ENCODE peak calls at places on chromosomes 1 and 21, in eight cellular contexts. Q is activated CD8-positive, alpha-beta memory T cell treated with anti-CD3 and anti-CD28 coated beads for 1 hour; V is left cardiac atrium; I is hippocampal formation; U is hypothalamus; L is amniotic stem cell; J is cerebellar nuclear complex; D is A172. T is an unnamed sample.

GRCh38 chr1:154221815-154222081 is 993 bp downstream of the UBAP2L start:
- DNase-seq in J (no peak), L (peak; percentile 42), D (peak; percentile 42), U (no peak), I (no peak), Q (no peak), V (no peak), T (no peak)

GRCh38 chr1:77489910-77490309 is 192.5 kb downstream of the ZZZ3 start:
- DNase-seq in V (no peak), U (no peak), J (no peak), Q (no peak), L (no peak), D (no peak), I (no peak), T (no peak)

GRCh38 chr1:33176362-33176850 is 5.4 kb downstream of the TRIM62 start:
- DNase-seq in J (peak; percentile 22), V (no peak), Q (no peak), I (no peak), D (peak; percentile 27), U (no peak), L (peak; percentile 51), T (no peak)

GRCh38 chr1:45644661-45645060 is 20.8 kb upstream of the CCDC17 start:
- DNase-seq in I (no peak), J (no peak), V (no peak), L (no peak), U (no peak), Q (no peak), D (no peak), T (no peak)

GRCh38 chr1:27052527-27052926 is 39.9 kb upstream of the TENT5B start:
- DNase-seq in Q (no peak), J (no peak), U (no peak), L (no peak), V (no peak), D (no peak), I (no peak), T (no peak)

GRCh38 chr1:208538587-208538986 is 294.4 kb upstream of the PLXNA2 start:
- DNase-seq in L (no peak), J (no peak), U (no peak), V (no peak), Q (no peak), I (no peak), D (no peak), T (no peak)

GRCh38 chr1:43653339-43653738 is 3.4 kb downstream of the KDM4A start:
- DNase-seq in L (no peak), J (no peak), D (peak; percentile 24), I (peak; percentile 29), U (peak; percentile 6), V (no peak), Q (no peak), T (no peak)

GRCh38 chr1:181318022-181318857 is 165.1 kb upstream of the CACNA1E start:
- DNase-seq in L (no peak), J (no peak), D (no peak), Q (no peak), I (no peak), V (no peak), U (no peak), T (no peak)

GRCh38 chr1:222539951-222540597 is 7.8 kb downstream of the HHIPL2 start:
- DNase-seq in V (no peak), U (no peak), I (no peak), D (no peak), L (no peak), J (no peak), Q (no peak), T (no peak)

GRCh38 chr1:53572802-53573148 is 113.6 kb downstream of the DMRTB1 start:
- DNase-seq in V (no peak), I (no peak), J (no peak), D (no peak), U (no peak), L (no peak), Q (no peak), T (peak; percentile 44)

GRCh38 chr1:27428316-27429028 is 36.0 kb downstream of the GPR3 start:
- DNase-seq in Q (no peak), I (peak; percentile 17), J (no peak), V (peak; percentile 48), U (peak; percentile 24), L (no peak), D (no peak), T (no peak)

GRCh38 chr1:164830628-164831027 is 271.6 kb downstream of the PBX1 start:
- DNase-seq in L (no peak), U (no peak), J (no peak), D (no peak), Q (no peak), I (no peak), V (no peak), T (peak; percentile 95)

GRCh38 chr1:200888349-200888838 is 6.3 kb upstream of the INAVA start:
- DNase-seq in L (no peak), Q (no peak), V (no peak), D (peak; percentile 55), U (no peak), I (no peak), J (no peak), T (no peak)

GRCh38 chr21:45303751-45304150 is 16.1 kb upstream of the POFUT2 start:
- DNase-seq in Q (no peak), U (no peak), J (no peak), D (no peak), I (no peak), V (peak; percentile 19), L (no peak), T (no peak)

GRCh38 chr1:170316270-170316669 is 170.5 kb downstream of the NTMT2 start:
- DNase-seq in Q (no peak), D (no peak), I (no peak), U (no peak), J (no peak), V (no peak), L (no peak), T (no peak)

GRCh38 chr1:51063121-51063520 is 38.9 kb upstream of the C1orf185 start:
- DNase-seq in Q (no peak), J (no peak), V (no peak), U (no peak), D (peak; percentile 89), L (peak; percentile 56), I (no peak), T (no peak)

GRCh38 chr1:65431111-65431705 is 10.7 kb downstream of the LEPR start:
- DNase-seq in I (peak; percentile 64), J (no peak), U (no peak), D (peak; percentile 43), Q (no peak), L (no peak), V (no peak), T (no peak)

GRCh38 chr1:204513117-204513716 is 3.0 kb upstream of the MDM4 start:
- DNase-seq in J (no peak), U (no peak), L (no peak), D (no peak), I (no peak), Q (no peak), V (no peak), T (no peak)

GRCh38 chr21:35737899-35738341 is 322.4 kb downstream of the SETD4 start:
- DNase-seq in D (no peak), J (no peak), I (no peak), L (no peak), Q (no peak), U (peak; percentile 9), V (peak; percentile 32), T (no peak)

GRCh38 chr1:192993426-192994085 is 65.6 kb downstream of the UCHL5 start:
- DNase-seq in U (no peak), J (no peak), L (no peak), Q (no peak), D (no peak), V (no peak), I (no peak), T (no peak)

GRCh38 chr1:193753038-193753756 is 566.8 kb upstream of the B3GALT2 start:
- DNase-seq in U (no peak), D (no peak), Q (no peak), J (no peak), V (no peak), L (no peak), I (no peak), T (no peak)

GRCh38 chr1:243725846-243726245 is 124.2 kb downstream of the AKT3 start:
- DNase-seq in D (no peak), U (no peak), J (no peak), V (no peak), Q (no peak), I (no peak), L (no peak), T (no peak)

GRCh38 chr1:45003741-45004140 is 7.4 kb downstream of the HECTD3 start:
- DNase-seq in L (no peak), J (no peak), I (no peak), D (no peak), U (no peak), Q (no peak), V (no peak), T (no peak)

GRCh38 chr1:227612658-227613057 is 49.3 kb downstream of the ZNF678 start:
- DNase-seq in U (no peak), I (no peak), J (no peak), V (no peak), D (no peak), L (no peak), Q (no peak), T (no peak)

GRCh38 chr1:91505086-91505485 is 4.4 kb downstream of the CDC7 start:
- DNase-seq in L (no peak), I (no peak), Q (no peak), J (no peak), U (no peak), V (no peak), D (no peak), T (no peak)

GRCh38 chr1:240134596-240134995 is 42.9 kb downstream of the FMN2 start:
- DNase-seq in L (no peak), J (no peak), D (no peak), Q (no peak), V (no peak), I (no peak), U (no peak), T (no peak)

GRCh38 chr1:30088594-30089556 is 634.5 kb downstream of the MATN1 start:
- DNase-seq in Q (no peak), D (no peak), L (no peak), V (no peak), U (no peak), I (no peak), J (no peak), T (peak; percentile 26)

GRCh38 chr1:106072909-106073600 is 983.4 kb upstream of the PRMT6 start:
- DNase-seq in I (no peak), Q (no peak), V (no peak), U (no peak), J (no peak), L (no peak), D (no peak), T (no peak)

GRCh38 chr1:163161841-163162240 is 40.9 kb downstream of the RGS5 start:
- DNase-seq in U (no peak), J (no peak), L (no peak), Q (no peak), I (no peak), D (no peak), V (no peak), T (no peak)